ENCODE peak calls at places on chromosomes 13 and 19, in seven cellular contexts. G is foreskin fibroblast, X is cardiac muscle cell, F is lower lobe of right lung, B is transverse colon, V is fibroblast of lung, L is AG09319. Q is an unnamed sample.

GRCh38 chr13:52845334-52845761 is 3.1 kb downstream of the PCDH8 start:
- DNase-seq in G (no peak), X (peak), F (no peak), B (no peak), V (no peak), L (no peak), Q (peak)

GRCh38 chr13:112953591-112954487 is 15.2 kb upstream of the MCF2L start:
- DNase-seq in G (no peak), X (no peak), F (no peak), B (no peak), V (no peak), L (no peak), Q (no peak)

GRCh38 chr13:82848766-82849165 is 1033.5 kb downstream of the SLITRK1 start:
- DNase-seq in G (no peak), X (no peak), F (no peak), B (no peak), V (no peak), L (no peak), Q (no peak)

GRCh38 chr19:45470147-45471081 is 2.6 kb downstream of the FOSB start:
- DNase-seq in G (peak), X (peak), F (no peak), B (peak), V (peak), L (peak), Q (peak)

GRCh38 chr13:91893040-91893439 is 494.6 kb downstream of the GPC5 start:
- DNase-seq in G (no peak), X (no peak), F (no peak), B (no peak), V (no peak), L (no peak), Q (no peak)

GRCh38 chr19:44142014-44142523 is 715 bp downstream of the ZNF234 start:
- DNase-seq in G (peak), X (peak), F (no peak), B (no peak), V (peak), L (no peak), Q (peak)

GRCh38 chr19:50912727-50913716 is 1.8 kb upstream of the KLK4 start:
- DNase-seq in G (no peak), X (no peak), F (no peak), B (no peak), V (no peak), L (no peak), Q (no peak)

GRCh38 chr13:94121686-94122085 is 357.8 kb downstream of the DCT start:
- DNase-seq in G (peak), X (no peak), F (no peak), B (no peak), V (peak), L (peak), Q (no peak)

GRCh38 chr13:67620665-67621064 is 390.5 kb upstream of the PCDH9 start:
- DNase-seq in G (no peak), X (no peak), F (no peak), B (no peak), V (peak), L (no peak), Q (no peak)

GRCh38 chr19:50204811-50205675 is 1.6 kb downstream of the MYH14 start:
- DNase-seq in G (no peak), X (peak), F (peak), B (peak), V (no peak), L (no peak), Q (peak)

GRCh38 chr13:37136187-37136586 is 30.7 kb upstream of the CSNK1A1L start:
- DNase-seq in G (no peak), X (no peak), F (no peak), B (no peak), V (peak), L (no peak), Q (no peak)

GRCh38 chr19:10604460-10604980 is 17.4 kb upstream of the AP1M2 start:
- DNase-seq in G (no peak), X (no peak), F (peak), B (peak), V (no peak), L (no peak), Q (no peak)

GRCh38 chr13:35804901-35805300 is 326.3 kb downstream of the DCLK1 start:
- DNase-seq in G (peak), X (no peak), F (no peak), B (no peak), V (peak), L (no peak), Q (no peak)

GRCh38 chr13:113510871-113511270 is 20.4 kb upstream of the DCUN1D2 start:
- DNase-seq in G (no peak), X (no peak), F (no peak), B (no peak), V (no peak), L (no peak), Q (no peak)

GRCh38 chr13:44575741-44576395 is at the start of gene TSC22D1:
- DNase-seq in G (peak), X (peak), F (peak), B (peak), V (peak), L (no peak), Q (peak)

GRCh38 chr13:80141114-80141849 is 199.6 kb downstream of the SPRY2 start:
- DNase-seq in G (peak), X (peak), F (no peak), B (no peak), V (peak), L (no peak), Q (no peak)

GRCh38 chr19:46394398-46394797 is 19.0 kb downstream of the CCDC8 start:
- DNase-seq in G (no peak), X (no peak), F (peak), B (no peak), V (peak), L (no peak), Q (no peak)

GRCh38 chr19:54026656-54027055 is 35.2 kb downstream of the CACNG6 start:
- DNase-seq in G (no peak), X (no peak), F (no peak), B (no peak), V (no peak), L (no peak), Q (no peak)

GRCh38 chr19:54035215-54036178 is 28.2 kb downstream of the VSTM1 start:
- DNase-seq in G (peak), X (no peak), F (no peak), B (no peak), V (peak), L (peak), Q (no peak)

GRCh38 chr19:54029930-54030490 is 33.7 kb downstream of the VSTM1 start:
- DNase-seq in G (peak), X (peak), F (peak), B (peak), V (peak), L (peak), Q (peak)

GRCh38 chr19:54030895-54031586 is 32.7 kb downstream of the VSTM1 start:
- DNase-seq in G (peak), X (peak), F (no peak), B (no peak), V (no peak), L (no peak), Q (no peak)
- TF ChIP-seq CTCF in G (peak), X (peak), F (peak), B (no peak), V (peak), L (peak), Q (peak)

GRCh38 chr13:33129886-33130285 is 113.7 kb downstream of the KL start:
- DNase-seq in G (no peak), X (no peak), F (no peak), B (no peak), V (no peak), L (no peak), Q (no peak)

GRCh38 chr13:33129094-33129832 is 113.0 kb downstream of the KL start:
- DNase-seq in G (no peak), X (no peak), F (no peak), B (no peak), V (no peak), L (no peak), Q (no peak)

GRCh38 chr13:33128134-33128533 is 111.9 kb downstream of the KL start:
- DNase-seq in G (no peak), X (no peak), F (no peak), B (no peak), V (no peak), L (no peak), Q (no peak)

GRCh38 chr13:33125821-33126570 is 109.8 kb downstream of the KL start:
- DNase-seq in G (peak), X (peak), F (no peak), B (no peak), V (peak), L (peak), Q (no peak)

GRCh38 chr13:33126909-33127607 is 110.8 kb downstream of the KL start:
- DNase-seq in G (peak), X (no peak), F (no peak), B (no peak), V (peak), L (no peak), Q (no peak)
- TF ChIP-seq CTCF in G (no peak), X (peak), F (no peak), B (no peak), V (peak), L (no peak), Q (no peak)

DNA sequence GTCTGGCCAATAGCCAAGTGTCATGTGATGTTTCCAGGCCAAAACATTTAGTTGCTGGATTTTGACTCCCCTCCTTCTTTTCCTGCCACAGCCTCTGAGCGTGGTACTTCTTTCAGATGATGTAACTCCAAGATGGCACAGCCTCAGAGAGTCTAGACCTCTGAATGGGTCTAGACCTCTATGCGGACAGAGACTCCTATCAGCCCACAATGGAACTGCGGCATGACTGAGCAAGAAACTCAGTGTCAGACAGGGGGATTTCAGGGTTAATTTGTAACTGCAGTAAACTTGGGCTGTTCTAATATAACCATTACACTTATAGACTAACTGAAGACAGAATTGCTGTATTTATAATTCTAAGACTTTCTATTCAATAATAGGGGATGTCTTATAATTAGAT is 42.6 kb upstream of the ZDHHC20 start:
- DNase-seq in G (no peak), X (no peak), F (no peak), B (no peak), V (no peak), L (no peak), Q (no peak)
- TF ChIP-seq CTCF in G (no peak), X (no peak), F (no peak), B (no peak), V (no peak), L (no peak), Q (no peak)

DNA sequence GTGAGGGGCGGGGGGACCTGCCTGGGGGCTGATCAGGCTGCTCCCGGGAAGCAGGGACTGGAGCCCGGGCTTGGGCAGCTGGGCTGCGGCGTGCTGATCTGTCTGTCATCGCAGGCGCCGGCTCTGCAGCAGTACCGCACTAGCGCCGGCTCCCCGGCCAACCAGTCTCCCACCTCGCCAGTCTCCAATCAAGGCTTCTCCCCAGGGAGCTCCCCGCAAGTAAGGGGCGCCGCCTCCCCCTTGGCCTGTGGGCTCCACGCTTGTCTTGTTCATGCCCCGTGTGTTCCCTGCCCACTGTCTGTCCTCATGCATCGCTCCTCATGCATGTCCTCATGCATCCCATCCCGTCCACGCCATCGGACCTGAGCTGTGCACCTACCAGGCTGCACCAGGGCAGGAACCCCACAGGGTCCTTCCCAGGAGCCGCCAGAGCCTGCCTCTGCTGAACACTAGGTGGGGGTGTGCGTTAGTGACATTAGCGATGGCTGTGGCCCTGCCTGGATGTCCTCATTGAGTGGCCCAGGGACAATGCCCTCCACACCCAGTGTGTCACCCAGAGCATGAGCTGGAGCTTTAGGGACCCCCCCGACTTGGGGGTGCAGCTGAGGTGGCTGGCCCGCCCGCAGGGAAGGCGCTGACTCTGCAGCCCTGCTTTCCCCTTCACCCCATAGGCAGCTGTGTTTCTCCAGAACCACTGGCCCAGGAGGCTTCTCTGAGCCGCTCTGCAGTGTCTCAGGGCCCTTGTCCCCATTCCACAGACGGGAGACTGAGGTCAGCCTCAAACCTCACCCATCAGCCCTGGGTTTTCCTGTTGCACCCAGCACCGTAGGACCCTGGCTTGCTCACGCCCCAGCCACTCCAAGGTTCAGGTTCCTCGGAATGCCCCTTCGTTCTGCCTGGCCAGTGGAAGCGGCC is 19.5 kb downstream of the COMP start:
- DNase-seq in G (no peak), X (peak), F (no peak), B (no peak), V (no peak), L (no peak), Q (no peak)
- TF ChIP-seq CTCF in G (peak), X (peak), F (no peak), B (no peak), V (peak), L (no peak), Q (peak)

DNA sequence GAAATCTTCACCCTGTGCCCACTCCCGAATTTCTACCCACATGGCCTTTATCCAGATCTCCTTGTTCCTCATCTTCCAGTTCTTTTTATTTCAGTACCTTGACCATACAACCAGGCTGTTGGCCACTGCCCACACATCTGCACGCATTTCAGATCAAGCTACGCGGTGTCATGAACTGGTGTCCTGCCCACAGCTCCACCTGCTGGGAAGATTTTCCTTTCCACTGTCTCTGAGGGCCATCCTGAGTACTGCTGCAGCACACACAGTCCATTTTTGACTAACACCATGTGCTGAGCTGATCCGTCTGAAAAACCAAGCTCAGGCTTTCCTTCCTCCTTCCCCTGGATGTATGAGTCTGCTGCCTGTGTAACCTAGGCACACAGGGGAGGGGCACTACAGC is 71.8 kb downstream of the WASF3 start:
- DNase-seq in G (no peak), X (no peak), F (no peak), B (no peak), V (no peak), L (no peak), Q (no peak)
- TF ChIP-seq CTCF in G (no peak), X (no peak), F (no peak), B (no peak), V (no peak), L (peak), Q (no peak)

GRCh38 chr13:31161583-31162150 is at the start of gene HSPH1:
- DNase-seq in G (peak), X (peak), F (peak), B (peak), V (peak), L (peak), Q (peak)
- TF ChIP-seq CTCF in G (peak), X (peak), F (peak), B (no peak), V (peak), L (peak), Q (no peak)

DNA sequence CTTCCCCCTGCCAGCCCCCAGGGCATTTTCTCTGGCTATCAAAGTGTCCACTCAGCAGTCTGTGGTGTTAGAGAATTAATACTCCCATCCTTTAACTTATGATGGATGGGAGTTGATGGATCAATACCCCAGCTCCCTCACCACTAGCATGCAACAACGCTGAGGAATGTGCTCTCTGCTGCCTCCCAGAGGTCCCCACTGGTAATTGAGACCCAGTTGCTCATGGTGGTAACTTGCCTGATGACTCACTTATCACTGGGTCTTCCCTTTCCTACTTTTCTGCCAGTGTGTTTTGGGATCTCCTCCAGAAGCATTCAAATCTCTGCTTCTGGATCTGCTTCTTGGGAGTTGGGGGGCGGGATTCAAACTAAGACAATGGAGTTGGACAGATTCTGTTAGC is 20.3 kb upstream of the CACNA1A start:
- DNase-seq in G (no peak), X (peak), F (no peak), B (no peak), V (peak), L (no peak), Q (peak)
- TF ChIP-seq CTCF in G (peak), X (peak), F (no peak), B (no peak), V (no peak), L (peak), Q (peak)

GRCh38 chr13:46052314-46053161 is at the start of gene ZC3H13:
- DNase-seq in G (peak), X (peak), F (peak), B (peak), V (peak), L (peak), Q (peak)
- TF ChIP-seq CTCF in G (peak), X (peak), F (peak), B (peak), V (peak), L (peak), Q (peak)

GRCh38 chr19:4721196-4721595 is 2.4 kb downstream of the DPP9 start:
- DNase-seq in G (no peak), X (no peak), F (no peak), B (no peak), V (no peak), L (no peak), Q (no peak)

GRCh38 chr19:4720037-4720700 is 3.5 kb downstream of the DPP9 start:
- DNase-seq in G (no peak), X (no peak), F (peak), B (no peak), V (no peak), L (no peak), Q (no peak)

GRCh38 chr19:4724252-4724514 is 541 bp upstream of the DPP9 start:
- DNase-seq in G (no peak), X (no peak), F (no peak), B (peak), V (no peak), L (no peak), Q (no peak)

GRCh38 chr19:4722671-4723464 is 774 bp downstream of the DPP9 start:
- DNase-seq in G (peak), X (no peak), F (peak), B (no peak), V (peak), L (peak), Q (peak)

DNA sequence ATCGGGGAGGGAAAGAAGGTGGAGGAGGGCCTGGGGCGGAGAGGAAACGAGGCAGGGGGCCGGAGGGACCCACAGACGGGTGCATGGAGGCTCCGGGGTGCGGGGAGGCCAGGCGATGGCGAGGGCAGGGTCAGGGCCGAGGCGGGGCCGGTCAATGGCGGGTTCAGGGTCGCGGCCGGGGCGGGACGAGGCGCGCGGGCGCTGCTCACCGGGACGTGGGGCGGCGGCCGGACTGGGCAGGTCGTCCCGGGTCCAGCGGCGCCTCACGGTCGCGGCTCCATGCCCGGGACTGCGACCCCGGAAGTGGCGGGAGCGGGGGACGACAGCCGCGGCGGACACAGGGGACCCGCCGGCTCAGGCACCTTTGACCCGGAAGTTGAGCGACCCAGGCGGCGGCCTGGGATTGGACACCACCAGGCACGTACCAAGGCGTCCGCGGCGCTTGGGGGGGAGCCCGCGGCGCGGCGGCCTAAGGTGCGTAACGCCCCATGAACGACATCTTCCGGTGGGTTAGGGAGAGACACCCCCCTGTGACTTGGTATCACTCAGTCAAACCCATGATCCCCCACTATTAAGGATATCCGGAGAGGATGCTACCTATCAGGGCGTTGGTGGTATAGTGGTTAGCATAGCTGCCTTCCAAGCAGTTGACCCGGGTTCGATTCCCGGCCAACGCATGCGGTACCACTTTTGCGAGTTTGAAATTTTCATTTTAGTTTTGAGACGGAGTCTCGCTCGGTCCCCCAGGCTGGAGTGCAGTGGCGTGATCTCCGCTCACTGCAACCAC is at the start of gene DPP9:
- DNase-seq in G (peak), X (peak), F (peak), B (peak), V (peak), L (peak), Q (peak)
- TF ChIP-seq CTCF in G (peak), X (peak), F (peak), B (no peak), V (peak), L (peak), Q (peak)

GRCh38 chr13:99432637-99433542 is 68.4 kb upstream of the TM9SF2 start:
- DNase-seq in G (peak), X (peak), F (peak), B (peak), V (peak), L (no peak), Q (peak)
- TF ChIP-seq CTCF in G (no peak), X (no peak), F (no peak), B (no peak), V (no peak), L (no peak), Q (no peak)

Q was measured in nephron progenitor cell.